ENCODE peak calls at places on chromosomes 13 and 19, in six cellular contexts. E, S, M, T, H and O are unnamed samples.

GRCh38 chr19:55472463-55472862 is 4.0 kb upstream of the ZNF628 start:
- DNase-seq in H (peak; percentile 86), S (no peak), T (no peak), E (peak; percentile 68), M (no peak), O (peak; percentile 86)

GRCh38 chr19:15538774-15539173 is 30.4 kb downstream of the CYP4F22 start:
- DNase-seq in E (no peak), M (no peak), H (peak; percentile 30), S (no peak), T (no peak), O (no peak)

GRCh38 chr13:37747071-37747612 is 122.4 kb downstream of the TRPC4 start:
- DNase-seq in H (peak; percentile 86), M (no peak), T (no peak), S (no peak), E (peak; percentile 65), O (peak; percentile 62)

GRCh38 chr19:12647490-12648071 is 19.0 kb downstream of the MAN2B1 start:
- DNase-seq in H (no peak), M (peak; percentile 87), T (peak; percentile 88), E (peak; percentile 16), S (no peak), O (peak; percentile 16)

GRCh38 chr13:98307392-98307743 is 130.3 kb upstream of the RNF113B start:
- DNase-seq in H (no peak), T (no peak), M (no peak), E (no peak), S (no peak), O (no peak)

GRCh38 chr19:17091758-17092333 is 16.3 kb downstream of the MYO9B start:
- DNase-seq in M (peak; percentile 44), T (no peak), E (no peak), H (no peak), S (no peak), O (no peak)

GRCh38 chr19:33022472-33023116 is 42.1 kb downstream of the RHPN2 start:
- DNase-seq in E (no peak), M (no peak), T (peak; percentile 93), S (no peak), H (no peak), O (no peak)

GRCh38 chr13:45102136-45102802 is 18.0 kb upstream of the GTF2F2 start:
- DNase-seq in T (no peak), M (no peak), H (no peak), E (no peak), S (no peak), O (no peak)

GRCh38 chr19:3006075-3006767 is 22.9 kb downstream of the TLE2 start:
- DNase-seq in S (no peak), M (peak; percentile 61), T (peak; percentile 97), H (peak; percentile 3), E (no peak), O (no peak)

GRCh38 chr19:16698914-16699313 is 20.7 kb upstream of the NWD1 start:
- DNase-seq in E (no peak), T (no peak), H (no peak), M (no peak), S (no peak), O (no peak)

GRCh38 chr13:38262211-38262610 is 87.4 kb upstream of the UFM1 start:
- DNase-seq in H (no peak), E (peak; percentile 47), S (no peak), T (no peak), M (no peak), O (peak; percentile 63)

GRCh38 chr19:50777830-50778303 is 7.6 kb downstream of the GPR32 start:
- DNase-seq in S (no peak), T (peak; percentile 90), M (no peak), H (no peak), E (peak; percentile 11), O (peak; percentile 8)

GRCh38 chr19:49152218-49152550 is 3.0 kb downstream of the HRC start:
- DNase-seq in H (no peak), E (no peak), M (no peak), T (peak; percentile 45), S (no peak), O (no peak)

GRCh38 chr13:94825507-94825906 is 113.2 kb upstream of the SOX21 start:
- DNase-seq in T (peak; percentile 85), E (no peak), H (no peak), M (peak; percentile 28), S (peak; percentile 71), O (peak; percentile 11)

GRCh38 chr19:53521373-53522202 is 16.4 kb upstream of the ZNF331 start:
- DNase-seq in E (no peak), T (peak; percentile 38), M (no peak), H (peak; percentile 12), S (no peak), O (no peak)

GRCh38 chr13:78497702-78498319 is 105.5 kb downstream of the POU4F1 start:
- DNase-seq in S (no peak), H (no peak), T (no peak), M (no peak), E (no peak), O (no peak)

GRCh38 chr19:55283548-55284393 is at the start of gene BRSK1:
- DNase-seq in S (no peak), M (no peak), E (peak; percentile 40), H (peak; percentile 42), T (peak; percentile 95), O (peak; percentile 48)

GRCh38 chr19:6610934-6611370 is 20.0 kb upstream of the CD70 start:
- DNase-seq in M (no peak), E (peak; percentile 59), S (no peak), T (no peak), H (peak; percentile 98), O (peak; percentile 98)

GRCh38 chr19:50607874-50608785 is 31.6 kb downstream of the SYT3 start:
- DNase-seq in M (peak; percentile 49), H (peak; percentile 34), E (peak; percentile 73), S (no peak), T (peak; percentile 100), O (peak; percentile 48)

GRCh38 chr13:48110930-48111721 is 16.2 kb upstream of the MED4 start:
- DNase-seq in E (no peak), T (no peak), M (no peak), S (no peak), H (no peak), O (no peak)

GRCh38 chr13:34959489-34959888 is 17.4 kb downstream of the NBEA start:
- DNase-seq in E (no peak), S (no peak), T (no peak), H (no peak), M (no peak), O (no peak)

GRCh38 chr19:44512326-44513298 is 12.3 kb upstream of the ZNF180 start:
- DNase-seq in S (no peak), H (peak; percentile 66), E (peak; percentile 36), T (peak; percentile 78), M (peak; percentile 49), O (peak; percentile 60)
- TF ChIP-seq CTCF in S (no peak), H (peak; percentile 71), E (peak; percentile 76), T (peak; percentile 87), M (no peak), O (peak; percentile 60)

GRCh38 chr13:49694446-49694845 is 3.2 kb upstream of the EBPL start:
- DNase-seq in T (no peak), M (no peak), H (no peak), S (no peak), E (no peak), O (no peak)

GRCh38 chr13:49701481-49701880 is 10.2 kb upstream of the EBPL start:
- DNase-seq in E (no peak), T (no peak), H (no peak), M (no peak), S (no peak), O (no peak)

GRCh38 chr13:49693877-49694276 is 2.6 kb upstream of the EBPL start:
- DNase-seq in T (no peak), S (no peak), M (no peak), E (no peak), H (no peak), O (no peak)

GRCh38 chr13:49693191-49693733 is 2.0 kb upstream of the EBPL start:
- DNase-seq in S (no peak), E (no peak), H (peak; percentile 76), M (no peak), T (no peak), O (peak; percentile 23)

DNA sequence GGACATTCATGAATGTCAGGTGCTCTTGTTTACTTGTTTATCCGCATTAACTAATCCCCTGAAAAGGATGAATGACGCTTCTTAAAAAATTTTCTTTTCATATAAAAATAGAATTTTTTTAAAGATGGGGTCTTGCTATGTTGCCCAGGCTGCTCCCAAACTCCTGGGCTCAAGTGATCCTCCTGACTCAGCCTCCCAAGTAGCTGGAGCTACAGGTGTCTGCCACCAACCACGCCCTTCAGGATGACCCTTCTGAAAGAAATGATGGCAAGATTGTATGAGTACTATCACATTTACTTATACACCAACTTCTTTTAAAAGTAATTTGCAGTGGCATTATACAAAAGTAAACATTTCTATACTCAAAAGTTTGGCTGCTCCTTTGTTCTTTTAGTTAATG is 6.2 kb upstream of the EBPL start:
- DNase-seq in E (no peak), H (no peak), S (no peak), T (no peak), M (no peak), O (no peak)
- H3K4me3 ChIP-seq in E (no peak overlapping the region), H (no peak overlapping the region), S (no peak overlapping the region), T (no peak overlapping the region), M (no peak overlapping the region), O (no peak overlapping the region)

GRCh38 chr13:27997904-27998522 is 9.5 kb upstream of the URAD start:
- DNase-seq in H (peak; percentile 59), T (peak; percentile 87), E (peak; percentile 12), M (peak; percentile 59), S (no peak), O (peak; percentile 43)

GRCh38 chr13:28000567-28000966 is 12.1 kb upstream of the URAD start:
- DNase-seq in H (no peak), S (no peak), T (peak; percentile 49), E (no peak), M (no peak), O (no peak)

GRCh38 chr13:28001837-28002473 is 13.5 kb upstream of the URAD start:
- DNase-seq in H (no peak), T (no peak), M (no peak), S (no peak), E (no peak), O (no peak)

GRCh38 chr13:28001049-28001448 is 12.6 kb upstream of the URAD start:
- DNase-seq in S (no peak), H (no peak), E (no peak), M (no peak), T (no peak), O (no peak)

DNA sequence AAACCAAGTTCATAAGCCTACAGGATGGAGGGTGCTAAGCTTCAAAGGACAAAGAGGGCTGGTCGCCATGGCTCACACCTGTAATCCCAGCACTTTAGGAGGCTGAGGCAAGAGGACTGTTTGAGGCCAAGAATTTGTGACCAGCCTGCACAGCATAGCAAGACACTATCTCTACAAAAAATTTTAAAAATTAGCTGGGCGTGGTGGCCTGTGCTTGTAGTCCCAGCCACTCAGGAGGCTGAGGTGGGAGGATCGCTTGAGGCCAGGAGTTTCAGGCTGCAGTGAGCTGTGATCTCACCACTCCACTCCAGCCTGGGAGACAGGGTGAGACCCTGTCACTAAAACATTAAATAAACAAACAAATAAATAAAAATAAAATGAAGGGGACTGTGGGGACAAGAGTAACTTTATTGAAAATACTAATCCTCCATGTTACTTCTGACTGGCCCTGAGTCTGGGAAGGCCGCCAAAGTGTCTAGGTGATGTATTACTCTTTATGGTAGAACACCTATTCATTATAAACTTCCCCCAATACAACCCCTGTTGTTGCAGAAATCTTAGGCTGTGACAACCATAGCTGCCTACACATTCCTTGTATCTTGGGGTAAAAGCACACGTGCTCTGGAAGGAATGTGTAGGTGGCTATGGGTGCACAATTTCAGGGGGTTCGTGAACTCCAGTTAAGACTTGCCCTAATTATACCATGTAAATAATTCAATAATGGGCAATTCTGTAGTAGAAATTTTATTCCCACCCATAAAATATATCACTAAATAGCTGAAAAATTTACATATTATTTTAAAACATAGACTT is 14.6 kb upstream of the URAD start:
- DNase-seq in E (no peak), H (no peak), M (no peak), S (no peak), T (no peak), O (no peak)
- TF ChIP-seq CTCF in E (no peak), H (no peak), M (no peak), S (no peak), T (no peak), O (no peak)

GRCh38 chr13:33758113-33758512 is 59.8 kb upstream of the RFC3 start:
- DNase-seq in E (no peak), S (no peak), H (no peak), T (no peak), M (no peak), O (no peak)
- H3K4me3 ChIP-seq in E (no peak overlapping the region), S (no peak overlapping the region), H (no peak overlapping the region), T (no peak overlapping the region), M (no peak overlapping the region), O (no peak overlapping the region)